ENCODE peak calls at places on chromosomes 13 and 19, in seven cellular contexts. One of them, this sample, is unnamed. For H3K4me1, the result is how much of the 10 kb centered on the place peaks cover.

GRCh38 chr13:26487781-26488180 is 69.7 kb upstream of the WASF3 start:
- DNase-seq in heart right ventricle: no peak
- DNase-seq in OCI-LY7: no peak
- DNase-seq in left lung: no peak
- DNase-seq in testis: no peak
- DNase-seq in RWPE2: no peak
- DNase-seq in breast epithelium: no peak
- DNase-seq in this sample: no peak

GRCh38 chr13:48255954-48256353 is 22.9 kb downstream of the ITM2B start:
- DNase-seq in heart right ventricle: no peak
- DNase-seq in OCI-LY7: no peak
- DNase-seq in left lung: no peak
- DNase-seq in testis: no peak
- DNase-seq in RWPE2: no peak
- DNase-seq in breast epithelium: no peak
- DNase-seq in this sample: no peak

GRCh38 chr19:35750167-35750566 is 1.8 kb downstream of the LIN37 start:
- DNase-seq in heart right ventricle: no peak
- DNase-seq in OCI-LY7: no peak
- DNase-seq in left lung: no peak
- DNase-seq in testis: no peak
- DNase-seq in RWPE2: peak
- DNase-seq in breast epithelium: no peak
- DNase-seq in this sample: no peak

GRCh38 chr13:32587014-32587773 is 942 bp downstream of the PDS5B start:
- DNase-seq in heart right ventricle: peak
- DNase-seq in OCI-LY7: peak
- DNase-seq in left lung: peak
- DNase-seq in testis: peak
- DNase-seq in RWPE2: no peak
- DNase-seq in breast epithelium: peak
- DNase-seq in this sample: peak

GRCh38 chr19:3625996-3626472 is 556 bp downstream of the CACTIN start:
- DNase-seq in heart right ventricle: no peak
- DNase-seq in OCI-LY7: no peak
- DNase-seq in left lung: no peak
- DNase-seq in testis: no peak
- DNase-seq in RWPE2: no peak
- DNase-seq in breast epithelium: no peak
- DNase-seq in this sample: no peak

GRCh38 chr19:55339225-55340143 is at the start of gene KMT5C:
- DNase-seq in heart right ventricle: peak
- DNase-seq in OCI-LY7: peak
- DNase-seq in left lung: peak
- DNase-seq in testis: peak
- DNase-seq in RWPE2: peak
- DNase-seq in breast epithelium: peak
- DNase-seq in this sample: peak

GRCh38 chr13:97975851-97976550 is 22.5 kb downstream of the IPO5 start:
- DNase-seq in heart right ventricle: peak
- DNase-seq in OCI-LY7: peak
- DNase-seq in left lung: peak
- DNase-seq in testis: peak
- DNase-seq in RWPE2: peak
- DNase-seq in breast epithelium: no peak
- DNase-seq in this sample: peak

GRCh38 chr13:93535256-93535655 is 308.6 kb downstream of the GPC6 start:
- DNase-seq in heart right ventricle: no peak
- DNase-seq in OCI-LY7: no peak
- DNase-seq in left lung: no peak
- DNase-seq in testis: no peak
- DNase-seq in RWPE2: no peak
- DNase-seq in breast epithelium: no peak
- DNase-seq in this sample: no peak

GRCh38 chr19:46015080-46015960 is 7.5 kb downstream of the PGLYRP1 start:
- DNase-seq in heart right ventricle: peak
- DNase-seq in OCI-LY7: peak
- DNase-seq in left lung: peak
- DNase-seq in testis: peak
- DNase-seq in RWPE2: peak
- DNase-seq in breast epithelium: peak
- DNase-seq in this sample: peak

GRCh38 chr13:55199132-55199531 is 1941.6 kb upstream of the PRR20A start:
- DNase-seq in heart right ventricle: no peak
- DNase-seq in OCI-LY7: no peak
- DNase-seq in left lung: no peak
- DNase-seq in testis: peak
- DNase-seq in RWPE2: no peak
- DNase-seq in breast epithelium: no peak
- DNase-seq in this sample: no peak

GRCh38 chr13:51122868-51123267 is 11.8 kb upstream of the C13orf42 start:
- DNase-seq in heart right ventricle: no peak
- DNase-seq in OCI-LY7: no peak
- DNase-seq in left lung: no peak
- DNase-seq in testis: no peak
- DNase-seq in RWPE2: no peak
- DNase-seq in breast epithelium: no peak
- DNase-seq in this sample: no peak

GRCh38 chr19:447064-447426 is 13.8 kb downstream of the SHC2 start:
- DNase-seq in heart right ventricle: no peak
- DNase-seq in OCI-LY7: no peak
- DNase-seq in left lung: no peak
- DNase-seq in testis: no peak
- DNase-seq in RWPE2: no peak
- DNase-seq in breast epithelium: no peak
- DNase-seq in this sample: no peak

GRCh38 chr19:55189424-55189823 is 9.3 kb upstream of the SYT5 start:
- DNase-seq in heart right ventricle: peak
- DNase-seq in OCI-LY7: no peak
- DNase-seq in left lung: no peak
- DNase-seq in testis: no peak
- DNase-seq in RWPE2: peak
- DNase-seq in breast epithelium: no peak
- DNase-seq in this sample: no peak

GRCh38 chr19:56348289-56348877 is 33.7 kb upstream of the ZSCAN5A start:
- DNase-seq in heart right ventricle: no peak
- DNase-seq in OCI-LY7: peak
- DNase-seq in left lung: no peak
- DNase-seq in testis: no peak
- DNase-seq in RWPE2: no peak
- DNase-seq in breast epithelium: no peak
- DNase-seq in this sample: no peak

GRCh38 chr19:10352764-10353671 is 13.6 kb upstream of the ICAM3 start:
- DNase-seq in heart right ventricle: peak
- DNase-seq in OCI-LY7: no peak
- DNase-seq in left lung: no peak
- DNase-seq in testis: peak
- DNase-seq in RWPE2: peak
- DNase-seq in breast epithelium: no peak
- DNase-seq in this sample: no peak

GRCh38 chr13:96540656-96541055 is 450.7 kb downstream of the HS6ST3 start:
- DNase-seq in heart right ventricle: no peak
- DNase-seq in OCI-LY7: no peak
- DNase-seq in left lung: no peak
- DNase-seq in testis: no peak
- DNase-seq in RWPE2: no peak
- DNase-seq in breast epithelium: no peak
- DNase-seq in this sample: no peak

GRCh38 chr13:95352486-95352885 is 51.2 kb upstream of the ABCC4 start:
- DNase-seq in heart right ventricle: no peak
- DNase-seq in OCI-LY7: no peak
- DNase-seq in left lung: no peak
- DNase-seq in testis: no peak
- DNase-seq in RWPE2: no peak
- DNase-seq in breast epithelium: no peak
- DNase-seq in this sample: no peak

GRCh38 chr13:76245216-76245615 is 609.1 kb downstream of the LMO7 start:
- DNase-seq in heart right ventricle: no peak
- DNase-seq in OCI-LY7: no peak
- DNase-seq in left lung: no peak
- DNase-seq in testis: no peak
- DNase-seq in RWPE2: no peak
- DNase-seq in breast epithelium: no peak
- DNase-seq in this sample: no peak

GRCh38 chr19:5369962-5370367 is 29.4 kb upstream of the PTPRS start:
- DNase-seq in heart right ventricle: no peak
- DNase-seq in OCI-LY7: peak
- DNase-seq in left lung: no peak
- DNase-seq in testis: peak
- DNase-seq in RWPE2: no peak
- DNase-seq in breast epithelium: no peak
- DNase-seq in this sample: peak

GRCh38 chr19:12825259-12826131 is 8.9 kb downstream of the RTBDN start:
- DNase-seq in heart right ventricle: no peak
- DNase-seq in OCI-LY7: no peak
- DNase-seq in left lung: no peak
- DNase-seq in testis: no peak
- DNase-seq in RWPE2: no peak
- DNase-seq in breast epithelium: no peak
- DNase-seq in this sample: peak

GRCh38 chr19:848457-848921 is 3.6 kb upstream of the ELANE start:
- DNase-seq in heart right ventricle: no peak
- DNase-seq in OCI-LY7: no peak
- DNase-seq in left lung: no peak
- DNase-seq in testis: no peak
- DNase-seq in RWPE2: no peak
- DNase-seq in breast epithelium: no peak
- DNase-seq in this sample: no peak

DNA sequence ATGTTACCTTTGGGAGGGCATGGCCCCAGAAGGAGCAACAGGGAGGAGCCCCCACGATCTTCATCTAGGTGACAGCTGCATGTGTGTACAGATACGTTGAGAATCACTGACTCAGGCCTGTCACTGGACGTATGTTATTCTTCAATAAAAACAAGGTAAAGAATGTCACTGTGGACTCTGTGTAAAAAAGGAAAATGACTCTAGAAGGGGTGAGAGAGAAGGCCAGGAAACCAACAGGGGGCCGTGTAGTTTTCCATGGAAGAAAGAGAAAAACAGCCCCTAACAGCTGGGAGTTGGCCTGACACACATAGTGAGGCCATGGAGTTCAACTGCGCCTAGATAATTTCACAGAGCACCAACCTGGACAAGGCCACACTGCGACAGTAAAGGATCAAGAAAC is 1.9 kb upstream of the LYPD3 start:
- DNase-seq in heart right ventricle: no peak
- DNase-seq in OCI-LY7: no peak
- DNase-seq in left lung: no peak
- DNase-seq in testis: no peak
- DNase-seq in RWPE2: no peak
- DNase-seq in breast epithelium: no peak
- DNase-seq in this sample: no peak
- H3K4me1 ChIP-seq in heart right ventricle: under half
- H3K4me1 ChIP-seq in OCI-LY7: under half
- H3K4me1 ChIP-seq in left lung: under half
- H3K4me1 ChIP-seq in testis: under half
- H3K4me1 ChIP-seq in RWPE2: under half
- H3K4me1 ChIP-seq in breast epithelium: under half
- H3K4me1 ChIP-seq in this sample: under half

DNA sequence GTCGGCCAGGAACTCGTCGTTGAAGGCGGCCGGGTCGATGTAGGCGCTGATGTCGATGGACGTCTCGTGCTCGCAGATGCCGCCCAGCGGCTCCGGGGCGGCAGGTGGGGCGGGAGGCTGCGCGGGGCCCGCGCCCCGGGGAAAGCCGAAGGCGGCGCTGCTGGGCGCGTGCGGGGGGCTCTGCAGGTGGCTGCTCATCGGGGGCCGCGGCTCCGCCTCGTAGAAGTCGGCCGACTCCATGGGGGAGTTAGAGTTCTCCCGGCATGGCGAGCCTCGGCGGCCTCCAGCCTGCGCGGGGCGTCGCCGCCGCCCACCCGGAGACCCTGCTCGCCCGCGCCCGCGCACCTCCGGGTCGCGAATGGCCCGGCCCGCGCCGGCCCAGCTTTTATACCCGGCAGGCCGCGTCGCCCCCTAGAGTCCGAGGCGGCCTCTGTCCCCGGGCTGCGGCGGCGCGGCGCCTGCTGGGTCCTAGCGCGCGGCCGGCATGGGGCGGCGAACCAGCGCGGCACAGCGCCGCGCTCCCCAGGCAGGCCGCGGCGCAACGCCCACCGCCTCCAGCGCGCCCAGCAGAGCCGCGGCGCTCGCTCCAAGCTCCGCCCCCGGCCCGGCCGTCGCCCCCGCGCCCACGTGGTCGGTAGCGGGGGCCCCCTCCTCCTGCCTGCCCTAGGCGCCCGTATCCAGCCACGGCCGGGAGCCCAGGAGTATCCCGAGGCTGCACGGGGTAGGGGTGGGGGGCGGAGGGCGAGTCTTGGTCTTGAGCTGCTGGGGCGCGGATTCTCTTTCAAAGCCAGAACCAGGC is at the start of gene CEBPA:
- DNase-seq in heart right ventricle: peak
- DNase-seq in OCI-LY7: peak
- DNase-seq in left lung: peak
- DNase-seq in testis: peak
- DNase-seq in RWPE2: peak
- DNase-seq in breast epithelium: peak
- DNase-seq in this sample: peak
- H3K4me1 ChIP-seq in heart right ventricle: under half
- H3K4me1 ChIP-seq in OCI-LY7: under half
- H3K4me1 ChIP-seq in left lung: under half
- H3K4me1 ChIP-seq in testis: under half
- H3K4me1 ChIP-seq in RWPE2: under half
- H3K4me1 ChIP-seq in breast epithelium: under half
- H3K4me1 ChIP-seq in this sample: half or more

DNA sequence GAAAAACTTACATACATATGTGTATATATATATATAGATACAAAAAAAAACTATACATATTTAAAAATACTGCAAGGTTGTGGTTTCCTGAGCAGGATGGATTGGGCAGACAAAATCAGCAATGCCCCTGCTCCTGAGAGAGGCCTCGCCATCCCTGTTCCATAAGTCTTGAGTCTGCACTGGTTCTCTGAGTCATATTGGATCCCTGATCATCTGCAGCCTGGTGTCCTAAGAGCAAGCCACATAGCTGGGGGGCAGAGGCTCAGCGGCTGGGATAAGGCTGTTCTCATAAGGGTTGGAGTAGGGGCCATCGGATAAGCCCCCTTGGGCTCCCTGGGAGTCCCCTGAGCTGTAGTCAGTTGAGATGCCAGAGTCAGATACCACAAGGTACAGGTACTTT is 3.3 kb downstream of the SWSAP1 start:
- DNase-seq in heart right ventricle: no peak
- DNase-seq in OCI-LY7: no peak
- DNase-seq in left lung: no peak
- DNase-seq in testis: no peak
- DNase-seq in RWPE2: no peak
- DNase-seq in breast epithelium: no peak
- DNase-seq in this sample: no peak
- H3K4me1 ChIP-seq in heart right ventricle: half or more
- H3K4me1 ChIP-seq in OCI-LY7: half or more
- H3K4me1 ChIP-seq in left lung: under half
- H3K4me1 ChIP-seq in testis: under half
- H3K4me1 ChIP-seq in RWPE2: under half
- H3K4me1 ChIP-seq in breast epithelium: under half
- H3K4me1 ChIP-seq in this sample: half or more

GRCh38 chr19:16100524-16100923 is 11.2 kb upstream of the RAB8A start:
- DNase-seq in heart right ventricle: no peak
- DNase-seq in OCI-LY7: no peak
- DNase-seq in left lung: no peak
- DNase-seq in testis: no peak
- DNase-seq in RWPE2: no peak
- DNase-seq in breast epithelium: no peak
- DNase-seq in this sample: no peak
- H3K4me1 ChIP-seq in heart right ventricle: under half
- H3K4me1 ChIP-seq in OCI-LY7: under half
- H3K4me1 ChIP-seq in left lung: under half
- H3K4me1 ChIP-seq in testis: under half
- H3K4me1 ChIP-seq in RWPE2: under half
- H3K4me1 ChIP-seq in breast epithelium: under half
- H3K4me1 ChIP-seq in this sample: half or more